ENCODE peak calls at places on chromosomes 3 and 15, in eight cellular contexts. One of them, this sample, is unnamed. For H3K27me3, the result is how much of the 10 kb centered on the place peaks cover.

GRCh38 chr3:42492508-42493080 is 9.8 kb upstream of the VIPR1 start:
- DNase-seq in suprapubic skin: peak
- DNase-seq in esophagus muscularis mucosa: peak
- DNase-seq in stomach: no peak
- DNase-seq in H1: peak
- DNase-seq in transverse colon: no peak
- DNase-seq in SK-N-SH: no peak
- DNase-seq in upper lobe of left lung: peak
- DNase-seq in this sample: no peak

GRCh38 chr3:147924755-147925154 is 515.6 kb downstream of the ZIC1 start:
- DNase-seq in suprapubic skin: no peak
- DNase-seq in esophagus muscularis mucosa: no peak
- DNase-seq in stomach: no peak
- DNase-seq in H1: no peak
- DNase-seq in transverse colon: no peak
- DNase-seq in SK-N-SH: no peak
- DNase-seq in upper lobe of left lung: no peak
- DNase-seq in this sample: no peak

GRCh38 chr3:57911588-57911987 is 96.6 kb upstream of the FLNB start:
- DNase-seq in suprapubic skin: no peak
- DNase-seq in esophagus muscularis mucosa: no peak
- DNase-seq in stomach: no peak
- DNase-seq in H1: no peak
- DNase-seq in transverse colon: no peak
- DNase-seq in SK-N-SH: no peak
- DNase-seq in upper lobe of left lung: no peak
- DNase-seq in this sample: no peak

GRCh38 chr15:70248116-70249025 is 150.7 kb upstream of the TLE3 start:
- DNase-seq in suprapubic skin: no peak
- DNase-seq in esophagus muscularis mucosa: no peak
- DNase-seq in stomach: no peak
- DNase-seq in H1: no peak
- DNase-seq in transverse colon: no peak
- DNase-seq in SK-N-SH: peak
- DNase-seq in upper lobe of left lung: no peak
- DNase-seq in this sample: no peak

GRCh38 chr15:45205192-45205591 is 17.4 kb upstream of the SHF start:
- DNase-seq in suprapubic skin: no peak
- DNase-seq in esophagus muscularis mucosa: no peak
- DNase-seq in stomach: peak
- DNase-seq in H1: peak
- DNase-seq in transverse colon: peak
- DNase-seq in SK-N-SH: peak
- DNase-seq in upper lobe of left lung: peak
- DNase-seq in this sample: no peak

GRCh38 chr15:72365844-72366243 is 10.0 kb downstream of the HEXA start:
- DNase-seq in suprapubic skin: no peak
- DNase-seq in esophagus muscularis mucosa: no peak
- DNase-seq in stomach: no peak
- DNase-seq in H1: no peak
- DNase-seq in transverse colon: peak
- DNase-seq in SK-N-SH: no peak
- DNase-seq in upper lobe of left lung: peak
- DNase-seq in this sample: no peak

GRCh38 chr3:42668793-42669217 is 15.3 kb downstream of the ZBTB47 start:
- DNase-seq in suprapubic skin: no peak
- DNase-seq in esophagus muscularis mucosa: no peak
- DNase-seq in stomach: no peak
- DNase-seq in H1: no peak
- DNase-seq in transverse colon: no peak
- DNase-seq in SK-N-SH: no peak
- DNase-seq in upper lobe of left lung: no peak
- DNase-seq in this sample: no peak

GRCh38 chr3:124444893-124445292 is 285.4 kb upstream of the UMPS start:
- DNase-seq in suprapubic skin: no peak
- DNase-seq in esophagus muscularis mucosa: no peak
- DNase-seq in stomach: no peak
- DNase-seq in H1: no peak
- DNase-seq in transverse colon: no peak
- DNase-seq in SK-N-SH: no peak
- DNase-seq in upper lobe of left lung: no peak
- DNase-seq in this sample: no peak

GRCh38 chr15:44296625-44297524 is 8.4 kb downstream of the GOLM2 start:
- DNase-seq in suprapubic skin: peak
- DNase-seq in esophagus muscularis mucosa: no peak
- DNase-seq in stomach: no peak
- DNase-seq in H1: no peak
- DNase-seq in transverse colon: peak
- DNase-seq in SK-N-SH: no peak
- DNase-seq in upper lobe of left lung: no peak
- DNase-seq in this sample: no peak

GRCh38 chr3:189308594-189308993 is 136.8 kb downstream of the TPRG1 start:
- DNase-seq in suprapubic skin: no peak
- DNase-seq in esophagus muscularis mucosa: no peak
- DNase-seq in stomach: no peak
- DNase-seq in H1: no peak
- DNase-seq in transverse colon: no peak
- DNase-seq in SK-N-SH: no peak
- DNase-seq in upper lobe of left lung: no peak
- DNase-seq in this sample: no peak

DNA sequence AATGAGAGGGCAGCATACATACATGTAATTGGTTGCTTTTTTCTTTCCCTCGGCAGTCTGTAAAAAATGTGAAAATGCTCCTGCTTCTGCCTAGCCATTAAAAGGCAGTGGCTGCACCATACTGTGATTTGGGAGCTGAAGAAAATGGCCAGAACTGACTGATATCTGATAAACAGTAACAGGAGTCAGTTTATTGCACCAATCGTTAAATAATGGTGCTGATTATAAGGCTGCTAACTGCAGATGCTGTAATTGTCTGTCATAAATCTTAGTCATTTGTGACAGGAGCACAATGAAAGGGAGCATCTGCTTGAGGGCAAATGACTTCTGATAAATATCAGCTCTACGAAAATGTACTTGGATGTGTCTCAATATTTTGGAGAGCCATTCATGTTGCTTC is 263.1 kb upstream of the DNAJC19 start:
- DNase-seq in suprapubic skin: no peak
- DNase-seq in esophagus muscularis mucosa: no peak
- DNase-seq in stomach: no peak
- DNase-seq in H1: no peak
- DNase-seq in transverse colon: no peak
- DNase-seq in SK-N-SH: peak
- DNase-seq in upper lobe of left lung: no peak
- DNase-seq in this sample: no peak
- TF ChIP-seq CTCF in suprapubic skin: no peak
- TF ChIP-seq CTCF in esophagus muscularis mucosa: no peak
- TF ChIP-seq CTCF in stomach: no peak
- TF ChIP-seq CTCF in H1: no peak
- TF ChIP-seq CTCF in transverse colon: no peak
- TF ChIP-seq CTCF in SK-N-SH: no peak
- TF ChIP-seq CTCF in upper lobe of left lung: no peak
- TF ChIP-seq CTCF in this sample: no peak

DNA sequence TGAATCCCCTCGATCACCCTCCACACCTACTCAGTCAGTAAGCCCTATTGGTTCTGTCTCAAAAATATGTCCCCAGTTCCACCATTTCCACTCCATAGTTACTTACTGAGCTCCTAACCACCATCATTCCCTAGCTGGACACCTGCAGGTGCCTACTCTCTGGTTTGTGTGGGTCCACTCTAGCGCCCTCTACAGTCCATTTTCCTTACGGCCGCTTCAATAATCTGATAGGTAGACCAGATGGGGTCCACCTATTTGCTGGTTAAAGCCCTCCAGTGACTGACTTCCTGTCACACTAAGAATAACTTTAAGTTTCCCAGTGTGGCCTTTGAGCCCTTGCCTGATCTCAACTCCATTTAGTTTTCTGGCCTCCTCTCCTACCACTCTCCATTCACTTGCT is 5.0 kb downstream of the GXYLT2 start:
- DNase-seq in suprapubic skin: no peak
- DNase-seq in esophagus muscularis mucosa: no peak
- DNase-seq in stomach: no peak
- DNase-seq in H1: peak
- DNase-seq in transverse colon: no peak
- DNase-seq in SK-N-SH: peak
- DNase-seq in upper lobe of left lung: no peak
- DNase-seq in this sample: no peak
- TF ChIP-seq EP300 in suprapubic skin: no peak
- TF ChIP-seq EP300 in esophagus muscularis mucosa: no peak
- TF ChIP-seq EP300 in stomach: no peak
- TF ChIP-seq EP300 in H1: no peak
- TF ChIP-seq EP300 in transverse colon: no peak
- TF ChIP-seq EP300 in SK-N-SH: no peak
- TF ChIP-seq EP300 in upper lobe of left lung: no peak
- TF ChIP-seq EP300 in this sample: no peak

GRCh38 chr3:69688400-69688799 is 50.9 kb upstream of the MITF start:
- DNase-seq in suprapubic skin: no peak
- DNase-seq in esophagus muscularis mucosa: no peak
- DNase-seq in stomach: no peak
- DNase-seq in H1: no peak
- DNase-seq in transverse colon: no peak
- DNase-seq in SK-N-SH: no peak
- DNase-seq in upper lobe of left lung: no peak
- DNase-seq in this sample: no peak

GRCh38 chr3:69684309-69684981 is 54.8 kb upstream of the MITF start:
- DNase-seq in suprapubic skin: no peak
- DNase-seq in esophagus muscularis mucosa: no peak
- DNase-seq in stomach: no peak
- DNase-seq in H1: no peak
- DNase-seq in transverse colon: no peak
- DNase-seq in SK-N-SH: no peak
- DNase-seq in upper lobe of left lung: no peak
- DNase-seq in this sample: no peak

GRCh38 chr3:69683076-69683806 is 56.0 kb upstream of the MITF start:
- DNase-seq in suprapubic skin: no peak
- DNase-seq in esophagus muscularis mucosa: no peak
- DNase-seq in stomach: no peak
- DNase-seq in H1: no peak
- DNase-seq in transverse colon: no peak
- DNase-seq in SK-N-SH: no peak
- DNase-seq in upper lobe of left lung: no peak
- DNase-seq in this sample: no peak
- H3K27me3 ChIP-seq in suprapubic skin: under half
- H3K27me3 ChIP-seq in esophagus muscularis mucosa: under half
- H3K27me3 ChIP-seq in stomach: under half
- H3K27me3 ChIP-seq in H1: under half
- H3K27me3 ChIP-seq in transverse colon: under half
- H3K27me3 ChIP-seq in SK-N-SH: under half
- H3K27me3 ChIP-seq in upper lobe of left lung: under half
- H3K27me3 ChIP-seq in this sample: under half

GRCh38 chr3:88150371-88150770 is 612 bp downstream of the C3orf38 start:
- DNase-seq in suprapubic skin: no peak
- DNase-seq in esophagus muscularis mucosa: no peak
- DNase-seq in stomach: no peak
- DNase-seq in H1: no peak
- DNase-seq in transverse colon: no peak
- DNase-seq in SK-N-SH: peak
- DNase-seq in upper lobe of left lung: no peak
- DNase-seq in this sample: no peak

GRCh38 chr3:88150771-88151170 is 1.0 kb downstream of the C3orf38 start:
- DNase-seq in suprapubic skin: no peak
- DNase-seq in esophagus muscularis mucosa: no peak
- DNase-seq in stomach: no peak
- DNase-seq in H1: no peak
- DNase-seq in transverse colon: no peak
- DNase-seq in SK-N-SH: no peak
- DNase-seq in upper lobe of left lung: no peak
- DNase-seq in this sample: no peak

GRCh38 chr3:88149146-88149515 is 628 bp upstream of the C3orf38 start:
- DNase-seq in suprapubic skin: no peak
- DNase-seq in esophagus muscularis mucosa: no peak
- DNase-seq in stomach: no peak
- DNase-seq in H1: no peak
- DNase-seq in transverse colon: no peak
- DNase-seq in SK-N-SH: peak
- DNase-seq in upper lobe of left lung: no peak
- DNase-seq in this sample: no peak

GRCh38 chr3:88148651-88149050 is 1.1 kb upstream of the C3orf38 start:
- DNase-seq in suprapubic skin: no peak
- DNase-seq in esophagus muscularis mucosa: no peak
- DNase-seq in stomach: no peak
- DNase-seq in H1: no peak
- DNase-seq in transverse colon: no peak
- DNase-seq in SK-N-SH: no peak
- DNase-seq in upper lobe of left lung: no peak
- DNase-seq in this sample: no peak

DNA sequence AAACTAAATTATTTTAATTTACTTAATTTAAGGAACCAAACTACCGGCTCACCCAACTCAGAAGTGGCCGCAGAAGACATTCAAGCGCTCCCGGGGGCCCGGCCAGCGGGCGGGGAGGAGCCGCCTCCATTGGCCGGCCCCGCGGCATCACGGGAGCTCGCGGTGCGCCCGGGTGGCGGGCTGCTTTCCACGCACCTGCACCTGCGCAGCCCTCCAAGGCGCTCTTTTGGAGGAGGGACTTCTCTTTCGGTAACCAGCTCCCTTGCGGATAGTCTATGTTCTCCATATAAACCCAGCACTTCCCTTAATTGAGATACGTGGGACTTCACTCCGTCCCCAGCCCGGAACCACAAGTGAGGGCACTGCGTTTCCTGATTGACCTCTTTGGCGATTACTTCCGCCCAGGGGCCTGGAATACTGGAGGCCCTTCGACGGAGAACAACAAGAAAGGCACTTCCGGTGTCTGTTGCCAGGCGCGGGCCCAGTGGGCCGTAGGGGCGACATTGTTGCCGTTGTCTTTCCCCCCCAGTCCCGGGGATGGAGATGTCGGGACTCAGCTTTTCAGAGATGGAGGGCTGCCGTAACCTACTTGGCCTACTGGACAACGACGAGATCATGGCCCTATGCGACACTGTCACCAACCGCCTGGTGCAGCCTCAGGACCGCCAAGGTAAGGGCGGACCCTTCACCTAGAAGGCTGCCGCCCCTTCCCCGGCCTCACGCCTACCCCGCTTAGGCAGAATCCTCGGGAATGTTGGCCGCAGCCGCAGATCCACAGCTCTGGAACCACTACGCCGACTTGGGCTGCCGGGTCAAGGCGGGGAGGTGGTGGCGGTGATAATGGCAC is at the start of gene C3orf38:
- DNase-seq in suprapubic skin: peak
- DNase-seq in esophagus muscularis mucosa: peak
- DNase-seq in stomach: peak
- DNase-seq in H1: peak
- DNase-seq in transverse colon: peak
- DNase-seq in SK-N-SH: peak
- DNase-seq in upper lobe of left lung: peak
- DNase-seq in this sample: peak
- TF ChIP-seq CTCF in suprapubic skin: no peak
- TF ChIP-seq CTCF in esophagus muscularis mucosa: no peak
- TF ChIP-seq CTCF in stomach: no peak
- TF ChIP-seq CTCF in H1: no peak
- TF ChIP-seq CTCF in transverse colon: no peak
- TF ChIP-seq CTCF in SK-N-SH: no peak
- TF ChIP-seq CTCF in upper lobe of left lung: no peak
- TF ChIP-seq CTCF in this sample: no peak

GRCh38 chr3:190516416-190516815 is 2.5 kb downstream of the IL1RAP start:
- DNase-seq in suprapubic skin: no peak
- DNase-seq in esophagus muscularis mucosa: no peak
- DNase-seq in stomach: no peak
- DNase-seq in H1: no peak
- DNase-seq in transverse colon: no peak
- DNase-seq in SK-N-SH: no peak
- DNase-seq in upper lobe of left lung: no peak
- DNase-seq in this sample: no peak
- TF ChIP-seq EP300 in suprapubic skin: no peak
- TF ChIP-seq EP300 in esophagus muscularis mucosa: no peak
- TF ChIP-seq EP300 in stomach: no peak
- TF ChIP-seq EP300 in H1: no peak
- TF ChIP-seq EP300 in transverse colon: no peak
- TF ChIP-seq EP300 in SK-N-SH: no peak
- TF ChIP-seq EP300 in upper lobe of left lung: no peak
- TF ChIP-seq EP300 in this sample: no peak